ENCODE peak calls at places on chromosome 14, in six cellular contexts. L is small intestine; G is neuronal stem cell; R is GM23248; I is mammary epithelial cell; S is effector memory CD4-positive, alpha-beta T cell. V is an unnamed sample. For H3K4me1, the result is how much of the 10 kb centered on the place peaks cover.

GRCh38 chr14:70871863-70872677 is 35.2 kb upstream of the PCNX1 start:
- DNase-seq in L (peak), G (no peak), R (no peak), I (no peak), S (no peak), V (no peak)

GRCh38 chr14:26528415-26529182 is 69.2 kb downstream of the NOVA1 start:
- DNase-seq in L (no peak), G (no peak), R (peak), I (no peak), S (no peak), V (peak)

GRCh38 chr14:61152851-61153364 is 128.2 kb downstream of the TMEM30B start:
- DNase-seq in L (no peak), G (no peak), R (peak), I (peak), S (no peak), V (no peak)

GRCh38 chr14:102898776-102899515 is 23.5 kb upstream of the AMN start:
- DNase-seq in L (no peak), G (no peak), R (no peak), I (no peak), S (no peak), V (no peak)

GRCh38 chr14:59093889-59094288 is 94.6 kb upstream of the DAAM1 start:
- DNase-seq in L (no peak), G (no peak), R (peak), I (no peak), S (no peak), V (no peak)

GRCh38 chr14:104602315-104602932 is 2.1 kb downstream of the TMEM179 start:
- DNase-seq in L (no peak), G (no peak), R (no peak), I (no peak), S (no peak), V (peak)

GRCh38 chr14:20539906-20540305 is 20.9 kb downstream of the RNASE9 start:
- DNase-seq in L (no peak), G (no peak), R (no peak), I (no peak), S (no peak), V (no peak)

GRCh38 chr14:53953002-53953827 is 3.4 kb downstream of the BMP4 start:
- DNase-seq in L (peak), G (no peak), R (peak), I (peak), S (no peak), V (peak)

DNA sequence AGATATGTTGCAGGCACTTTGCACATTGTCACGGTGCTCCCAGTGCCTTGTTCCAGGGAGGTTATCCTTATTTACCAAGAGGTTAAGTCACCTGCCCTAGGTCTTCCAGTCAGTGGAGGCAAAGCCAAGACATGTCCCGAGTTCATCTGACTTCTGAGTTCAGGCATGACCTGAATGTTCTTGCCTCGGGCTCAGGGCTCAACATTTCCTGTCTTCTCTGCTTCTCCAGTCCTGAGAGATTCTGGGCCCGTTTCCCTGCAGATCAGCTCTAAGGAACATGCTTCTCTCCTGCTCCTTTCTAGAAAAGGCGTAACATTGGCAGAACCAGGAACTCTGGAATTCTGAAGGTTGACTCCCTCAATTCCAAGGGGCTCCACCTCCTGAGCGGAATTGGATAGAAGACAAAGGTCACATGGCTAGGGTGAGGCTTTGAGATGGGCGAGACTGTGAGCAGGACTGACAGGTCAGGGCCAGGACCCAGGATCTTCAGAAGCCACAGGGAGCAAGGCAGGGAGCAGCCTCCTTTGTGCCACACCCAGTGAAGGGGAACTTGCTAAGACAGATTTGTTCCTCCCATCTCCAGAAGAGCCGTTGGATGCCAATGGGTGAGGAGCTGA is 19.9 kb downstream of the BDKRB2 start:
- DNase-seq in L (peak), G (no peak), R (no peak), I (peak), S (no peak), V (no peak)
- H3K27ac ChIP-seq in L (no peak), G (no peak), R (no peak), I (peak), S (no peak), V (peak)

DNA sequence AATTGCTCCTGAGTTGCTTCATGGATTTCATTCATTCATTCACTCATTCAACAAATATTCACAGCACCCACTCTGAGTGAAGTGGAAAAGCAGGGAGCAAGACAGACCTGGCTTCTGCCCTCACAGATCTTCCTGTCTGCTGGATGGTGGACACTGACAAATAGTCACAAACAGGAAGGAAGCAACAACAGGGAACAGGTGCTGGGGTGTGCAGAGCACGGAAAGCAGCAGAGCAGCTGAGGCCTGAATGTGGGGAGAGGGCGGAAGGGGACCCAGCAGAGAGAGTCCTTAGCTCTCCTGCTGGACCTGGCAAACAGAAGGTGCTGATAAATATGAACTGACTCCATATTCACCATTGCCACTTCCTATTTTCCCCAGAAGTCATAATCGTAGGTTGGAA is 54.4 kb downstream of the SETD3 start:
- DNase-seq in L (no peak), G (no peak), R (no peak), I (no peak), S (no peak), V (no peak)
- H3K4me1 ChIP-seq in L (under half), G (under half), R (under half), I (under half), S (under half), V (under half)

DNA sequence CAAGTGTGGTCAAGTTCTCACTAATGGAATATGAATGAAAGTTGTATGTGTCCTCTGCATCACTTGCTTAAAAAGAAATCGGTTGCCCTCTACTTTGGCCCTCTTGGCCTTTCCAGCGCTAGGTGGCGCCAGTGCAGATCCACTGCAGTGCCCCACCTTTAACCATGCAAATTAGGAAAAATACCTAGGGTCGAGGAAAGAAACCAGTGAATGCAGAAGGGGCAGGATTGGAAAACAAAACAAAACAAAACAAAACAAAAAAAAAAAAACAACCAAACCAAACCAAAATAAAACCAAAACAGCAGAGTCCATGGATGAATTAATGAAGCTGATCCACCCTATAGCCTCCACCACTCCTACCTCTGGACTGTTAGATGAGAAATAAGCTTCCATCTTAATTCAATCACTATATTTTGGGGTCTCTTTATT is 12.9 kb upstream of the NEMF start:
- DNase-seq in L (peak), G (peak), R (peak), I (peak), S (peak), V (peak)
- H3K27ac ChIP-seq in L (no peak), G (no peak), R (no peak), I (no peak), S (peak), V (peak)

DNA sequence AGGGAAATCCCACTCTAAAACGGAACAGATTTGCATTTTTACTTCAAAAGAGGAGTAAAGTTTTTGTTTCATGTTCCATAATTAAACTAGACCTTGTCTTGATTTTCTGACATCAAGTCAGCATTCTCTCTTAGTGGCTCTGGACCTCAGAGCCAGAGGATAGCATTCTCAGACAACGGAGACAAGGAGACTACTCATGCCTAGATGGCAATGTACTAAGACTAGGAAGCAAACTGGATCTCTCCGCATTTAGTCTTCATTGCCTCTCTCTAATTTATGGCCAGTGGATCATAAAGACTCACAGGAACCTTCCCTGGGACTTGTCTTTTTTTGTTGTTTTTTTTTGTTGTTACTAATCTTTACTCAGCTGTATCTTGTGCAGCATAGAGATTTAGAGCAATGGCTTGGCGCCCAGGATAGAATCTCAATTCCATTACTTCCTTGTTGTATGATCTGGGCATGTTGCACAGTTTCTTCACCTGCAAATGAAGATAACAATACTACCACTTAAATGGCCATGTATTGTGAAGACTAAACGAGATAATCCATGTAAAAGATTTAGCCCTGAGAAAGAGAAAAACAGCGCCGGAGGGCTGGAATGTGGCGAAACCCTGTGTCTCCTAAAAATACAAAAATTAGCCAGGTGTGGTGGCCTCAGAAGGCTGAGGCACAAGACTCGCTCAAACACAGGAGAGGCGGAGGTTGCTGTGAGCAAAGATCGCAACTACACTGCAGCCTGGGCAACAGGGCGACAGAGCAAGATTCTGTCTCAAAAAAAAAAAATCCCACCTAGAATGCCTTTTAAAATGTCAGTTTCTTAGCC is 4.0 kb upstream of the GEMIN2 start:
- DNase-seq in L (peak), G (no peak), R (peak), I (no peak), S (no peak), V (no peak)
- H3K4me1 ChIP-seq in L (under half), G (under half), R (under half), I (under half), S (under half), V (under half)

DNA sequence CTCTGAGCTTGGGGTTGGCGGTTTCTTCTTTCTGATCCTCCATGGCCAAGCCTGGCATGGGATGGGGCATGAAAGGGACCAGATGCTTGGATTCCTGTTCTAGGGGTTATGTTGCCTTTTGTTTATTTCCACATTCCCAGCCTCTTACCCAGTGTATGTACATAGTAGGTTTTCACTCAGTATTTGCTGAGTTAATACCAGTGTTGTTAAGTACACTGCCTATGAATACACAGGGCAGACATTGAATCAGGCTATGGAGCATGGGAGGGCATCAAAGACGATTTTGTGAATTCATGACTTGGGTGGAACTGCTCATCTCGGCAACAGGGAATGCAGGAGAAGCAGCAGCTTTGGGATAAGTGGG is 57.4 kb downstream of the GALNT16 start:
- DNase-seq in L (no peak), G (no peak), R (no peak), I (no peak), S (no peak), V (no peak)
- H3K27ac ChIP-seq in L (no peak), G (no peak), R (peak), I (no peak), S (no peak), V (peak)

DNA sequence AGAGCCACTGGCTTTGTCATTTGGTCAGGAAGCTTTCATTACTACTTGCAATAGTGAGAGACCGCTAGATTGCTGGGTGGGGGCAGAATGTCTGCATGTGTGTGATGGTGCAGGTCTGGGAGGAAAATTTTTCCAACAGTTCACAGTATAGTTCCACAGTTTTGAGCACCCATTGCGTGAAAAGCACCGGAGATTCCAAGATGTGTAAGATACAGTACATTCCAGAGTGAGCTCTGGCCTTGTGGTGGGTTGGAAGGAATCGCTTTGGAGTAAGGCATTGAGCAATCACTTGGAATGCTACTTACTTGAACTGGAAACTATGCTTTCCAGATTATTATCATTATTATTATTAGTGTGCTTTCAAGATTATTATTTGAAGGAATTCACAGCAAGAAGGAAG is 47.6 kb upstream of the FRMD6 start:
- DNase-seq in L (no peak), G (no peak), R (peak), I (peak), S (no peak), V (no peak)
- H3K4me1 ChIP-seq in L (under half), G (under half), R (half or more), I (under half), S (under half), V (under half)

GRCh38 chr14:68958553-68958952 is 20.5 kb downstream of the ACTN1 start:
- DNase-seq in L (no peak), G (no peak), R (no peak), I (peak), S (no peak), V (no peak)

GRCh38 chr14:68956728-68957127 is 22.4 kb downstream of the ACTN1 start:
- DNase-seq in L (no peak), G (no peak), R (peak), I (no peak), S (no peak), V (no peak)

GRCh38 chr14:68960123-68960522 is 19.0 kb downstream of the ACTN1 start:
- DNase-seq in L (no peak), G (no peak), R (no peak), I (no peak), S (no peak), V (no peak)

GRCh38 chr14:68959035-68959434 is 20.1 kb downstream of the ACTN1 start:
- DNase-seq in L (no peak), G (no peak), R (no peak), I (no peak), S (no peak), V (no peak)

GRCh38 chr14:68957688-68958248 is 21.3 kb downstream of the ACTN1 start:
- DNase-seq in L (no peak), G (no peak), R (no peak), I (no peak), S (no peak), V (no peak)
- H3K27ac ChIP-seq in L (no peak), G (no peak), R (peak), I (peak), S (no peak), V (peak)